ENCODE peak calls at places on chromosomes 16 and 17, in four cellular contexts. E, W, G and U are unnamed samples.

GRCh38 chr16:86604436-86605220 is 26.3 kb downstream of the FOXL1 start:
- DNase-seq in E (no peak), W (no peak), G (no peak), U (no peak)

GRCh38 chr16:71513302-71513701 is 12.9 kb upstream of the CHST4 start:
- DNase-seq in E (no peak), W (no peak), G (no peak), U (no peak)

GRCh38 chr16:27628216-27628945 is 78.4 kb downstream of the KATNIP start:
- DNase-seq in E (peak; percentile 45), W (no peak), G (no peak), U (no peak)

GRCh38 chr17:80768936-80769335 is 222.7 kb upstream of the CHMP6 start:
- DNase-seq in E (no peak), W (no peak), G (no peak), U (no peak)

GRCh38 chr16:21159281-21159951 is 942 bp downstream of the LDAF1 start:
- DNase-seq in E (peak; percentile 57), W (peak; percentile 53), G (no peak), U (peak; percentile 10)

GRCh38 chr17:75570034-75570676 is 17.4 kb upstream of the MYO15B start:
- DNase-seq in E (no peak), W (no peak), G (no peak), U (no peak)

GRCh38 chr17:8472663-8473062 is 37.0 kb downstream of the NDEL1 start:
- DNase-seq in E (no peak), W (no peak), G (no peak), U (no peak)

GRCh38 chr16:55905651-55906050 is 30.5 kb upstream of the CES5A start:
- DNase-seq in E (no peak), W (no peak), G (no peak), U (no peak)

GRCh38 chr17:8056232-8056975 is 17.5 kb downstream of the ALOX15B start:
- DNase-seq in E (no peak), W (no peak), G (no peak), U (peak; percentile 16)

GRCh38 chr17:63675607-63676539 is 24.1 kb downstream of the LIMD2 start:
- DNase-seq in E (peak; percentile 62), W (peak; percentile 86), G (peak; percentile 40), U (no peak)

GRCh38 chr16:56869513-56870270 is 4.7 kb downstream of the SLC12A3 start:
- DNase-seq in E (no peak), W (no peak), G (peak; percentile 80), U (no peak)

GRCh38 chr17:13367154-13367553 is 234.6 kb downstream of the HS3ST3A1 start:
- DNase-seq in E (no peak), W (no peak), G (no peak), U (no peak)

GRCh38 chr16:3797904-3798811 is 80.8 kb upstream of the TRAP1 start:
- DNase-seq in E (peak; percentile 10), W (no peak), G (no peak), U (no peak)

GRCh38 chr17:57885148-57885915 is 35.5 kb upstream of the MRPS23 start:
- DNase-seq in E (no peak), W (no peak), G (no peak), U (no peak)

GRCh38 chr17:81517339-81518112 is 4.9 kb upstream of the ACTG1 start:
- DNase-seq in E (no peak), W (peak; percentile 34), G (no peak), U (no peak)

GRCh38 chr17:21167303-21167702 is 40.5 kb downstream of the DHRS7B start:
- DNase-seq in E (no peak), W (no peak), G (no peak), U (peak; percentile 58)

GRCh38 chr17:78717431-78717980 is 64.6 kb downstream of the CYTH1 start:
- DNase-seq in E (no peak), W (no peak), G (peak; percentile 64), U (no peak)

GRCh38 chr16:75062135-75062943 is 54.2 kb downstream of the LDHD start:
- DNase-seq in E (peak; percentile 42), W (peak; percentile 81), G (no peak), U (peak; percentile 34)

GRCh38 chr17:4949321-4950074 is 1.2 kb upstream of the PFN1 start:
- DNase-seq in E (peak; percentile 81), W (peak; percentile 80), G (peak; percentile 92), U (peak; percentile 89)
- TF ChIP-seq POLR2A in E (no peak), W (no peak), G (peak; percentile 54), U (peak; percentile 36)

DNA sequence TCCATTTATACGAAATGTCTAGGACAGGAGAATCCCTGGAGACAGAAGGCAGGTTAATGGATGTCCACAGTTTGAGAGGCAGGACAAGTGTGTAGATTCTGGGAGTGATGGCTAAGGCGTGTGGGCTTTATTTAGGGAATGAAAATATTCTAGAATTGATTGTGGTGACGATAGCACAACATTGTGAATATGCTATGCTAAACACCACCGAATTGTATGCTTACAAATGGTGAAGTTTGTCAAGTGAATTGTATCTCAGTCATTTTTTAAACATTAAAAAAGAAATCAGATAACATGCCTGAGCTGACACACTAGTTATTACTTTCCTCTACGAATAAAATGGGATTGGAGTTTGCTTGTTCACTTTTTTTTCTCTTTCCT is 5.4 kb upstream of the TXNDC11 start:
- DNase-seq in E (no peak), W (no peak), G (no peak), U (no peak)
- TF ChIP-seq POLR2A in E (no peak), W (no peak), G (no peak), U (no peak)

GRCh38 chr17:74211141-74211928 is 2.0 kb upstream of the TTYH2 start:
- DNase-seq in E (no peak), W (no peak), G (no peak), U (no peak)
- TF ChIP-seq POLR2A in E (no peak), W (no peak), G (peak; percentile 0), U (no peak)

GRCh38 chr16:29663020-29663828 is at the start of gene SPN:
- DNase-seq in E (no peak), W (no peak), G (no peak), U (no peak)

GRCh38 chr16:29665294-29666077 is 2.4 kb downstream of the SPN start:
- DNase-seq in E (no peak), W (no peak), G (no peak), U (no peak)

GRCh38 chr16:29662729-29663019 is 373 bp upstream of the SPN start:
- DNase-seq in E (no peak), W (no peak), G (no peak), U (no peak)

GRCh38 chr16:29663829-29664132 is 734 bp downstream of the SPN start:
- DNase-seq in E (no peak), W (no peak), G (no peak), U (no peak)

DNA sequence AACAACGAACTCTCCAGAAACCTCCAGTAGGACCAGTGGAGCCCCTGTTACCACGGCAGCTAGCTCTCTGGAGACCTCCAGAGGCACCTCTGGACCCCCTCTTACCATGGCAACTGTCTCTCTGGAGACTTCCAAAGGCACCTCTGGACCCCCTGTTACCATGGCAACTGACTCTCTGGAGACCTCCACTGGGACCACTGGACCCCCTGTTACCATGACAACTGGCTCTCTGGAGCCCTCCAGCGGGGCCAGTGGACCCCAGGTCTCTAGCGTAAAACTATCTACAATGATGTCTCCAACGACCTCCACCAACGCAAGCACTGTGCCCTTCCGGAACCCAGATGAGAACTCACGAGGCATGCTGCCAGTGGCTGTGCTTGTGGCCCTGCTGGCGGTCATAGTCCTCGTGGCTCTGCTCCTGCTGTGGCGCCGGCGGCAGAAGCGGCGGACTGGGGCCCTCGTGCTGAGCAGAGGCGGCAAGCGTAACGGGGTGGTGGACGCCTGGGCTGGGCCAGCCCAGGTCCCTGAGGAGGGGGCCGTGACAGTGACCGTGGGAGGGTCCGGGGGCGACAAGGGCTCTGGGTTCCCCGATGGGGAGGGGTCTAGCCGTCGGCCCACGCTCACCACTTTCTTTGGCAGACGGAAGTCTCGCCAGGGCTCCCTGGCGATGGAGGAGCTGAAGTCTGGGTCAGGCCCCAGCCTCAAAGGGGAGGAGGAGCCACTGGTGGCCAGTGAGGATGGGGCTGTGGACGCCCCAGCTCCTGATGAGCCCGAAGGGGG is 1.3 kb downstream of the SPN start:
- DNase-seq in E (no peak), W (no peak), G (no peak), U (no peak)
- TF ChIP-seq POLR2A in E (no peak), W (no peak), G (no peak), U (no peak)

GRCh38 chr16:23316634-23317265 is 14.6 kb downstream of the SCNN1B start:
- DNase-seq in E (no peak), W (no peak), G (no peak), U (no peak)

GRCh38 chr16:23317751-23318150 is 15.6 kb downstream of the SCNN1B start:
- DNase-seq in E (no peak), W (no peak), G (no peak), U (no peak)

GRCh38 chr16:23316232-23316631 is 14.1 kb downstream of the SCNN1B start:
- DNase-seq in E (no peak), W (no peak), G (no peak), U (no peak)

GRCh38 chr16:23318639-23319038 is 16.5 kb downstream of the SCNN1B start:
- DNase-seq in E (no peak), W (no peak), G (no peak), U (no peak)

DNA sequence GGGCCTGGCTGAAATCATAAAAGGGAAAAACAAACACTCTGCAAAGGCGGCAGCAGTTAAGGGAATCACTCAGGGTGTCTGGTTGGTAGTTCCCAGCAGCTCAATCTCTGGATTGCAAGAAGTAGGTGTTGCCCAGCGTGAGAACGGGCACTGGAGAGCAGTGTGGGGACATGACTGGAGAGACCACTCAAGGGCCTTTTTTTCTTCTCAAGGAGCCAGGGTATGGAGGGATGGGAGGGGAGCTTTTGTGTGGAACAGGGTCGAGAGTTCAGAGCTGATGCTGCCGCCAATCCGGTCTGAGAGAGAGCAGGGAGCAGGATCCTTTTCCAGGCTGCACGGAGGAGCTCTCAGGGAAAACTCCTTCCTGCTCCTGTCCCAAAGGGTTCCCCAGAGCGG is 15.2 kb downstream of the SCNN1B start:
- DNase-seq in E (no peak), W (no peak), G (peak; percentile 50), U (no peak)
- TF ChIP-seq POLR2A in E (no peak), W (no peak), G (no peak), U (no peak)